ENCODE peak calls at places on chromosomes 1 and 21, in eight cellular contexts. One of them, this sample, is unnamed.

GRCh38 chr21:41373253-41373652 is 11.4 kb downstream of the MX2 start:
- DNase-seq in esophagus squamous epithelium: no peak
- DNase-seq in GM06990: no peak
- DNase-seq in tibial nerve: no peak
- DNase-seq in tibial artery: no peak
- DNase-seq in body of pancreas: no peak
- DNase-seq in endothelial cell: no peak
- DNase-seq in GM10248: no peak
- DNase-seq in this sample: no peak

GRCh38 chr1:208782186-208782585 is 538.0 kb upstream of the PLXNA2 start:
- DNase-seq in body of pancreas: no peak
- DNase-seq in GM06990: no peak
- DNase-seq in GM10248: no peak
- DNase-seq in esophagus squamous epithelium: no peak
- DNase-seq in tibial artery: no peak
- DNase-seq in tibial nerve: no peak
- DNase-seq in endothelial cell: no peak
- DNase-seq in this sample: no peak

GRCh38 chr1:227994632-227995300 is 12.0 kb upstream of the WNT3A start:
- DNase-seq in endothelial cell: no peak
- DNase-seq in GM10248: no peak
- DNase-seq in esophagus squamous epithelium: no peak
- DNase-seq in tibial artery: no peak
- DNase-seq in body of pancreas: no peak
- DNase-seq in tibial nerve: no peak
- DNase-seq in GM06990: no peak
- DNase-seq in this sample: no peak

GRCh38 chr1:228487336-228488106 is at the start of gene RNF187:
- DNase-seq in endothelial cell: peak
- DNase-seq in tibial artery: peak
- DNase-seq in esophagus squamous epithelium: no peak
- DNase-seq in GM06990: no peak
- DNase-seq in body of pancreas: peak
- DNase-seq in tibial nerve: peak
- DNase-seq in GM10248: peak
- DNase-seq in this sample: peak

GRCh38 chr21:28832715-28833061 is 160.0 kb downstream of the LTN1 start:
- DNase-seq in esophagus squamous epithelium: no peak
- DNase-seq in GM10248: no peak
- DNase-seq in body of pancreas: no peak
- DNase-seq in endothelial cell: no peak
- DNase-seq in GM06990: no peak
- DNase-seq in tibial nerve: no peak
- DNase-seq in tibial artery: no peak
- DNase-seq in this sample: no peak

GRCh38 chr21:26116456-26117011 is 54.0 kb downstream of the APP start:
- DNase-seq in tibial nerve: no peak
- DNase-seq in GM10248: no peak
- DNase-seq in tibial artery: no peak
- DNase-seq in esophagus squamous epithelium: no peak
- DNase-seq in endothelial cell: no peak
- DNase-seq in body of pancreas: peak
- DNase-seq in GM06990: no peak
- DNase-seq in this sample: no peak

GRCh38 chr1:222283147-222283768 is 264.6 kb downstream of the HHIPL2 start:
- DNase-seq in esophagus squamous epithelium: no peak
- DNase-seq in endothelial cell: no peak
- DNase-seq in tibial artery: no peak
- DNase-seq in GM10248: no peak
- DNase-seq in GM06990: no peak
- DNase-seq in tibial nerve: no peak
- DNase-seq in body of pancreas: no peak
- DNase-seq in this sample: no peak

GRCh38 chr1:165900576-165901380 is 73.4 kb downstream of the UCK2 start:
- DNase-seq in GM10248: no peak
- DNase-seq in endothelial cell: no peak
- DNase-seq in tibial nerve: no peak
- DNase-seq in tibial artery: peak
- DNase-seq in body of pancreas: peak
- DNase-seq in esophagus squamous epithelium: no peak
- DNase-seq in GM06990: no peak
- DNase-seq in this sample: peak

DNA sequence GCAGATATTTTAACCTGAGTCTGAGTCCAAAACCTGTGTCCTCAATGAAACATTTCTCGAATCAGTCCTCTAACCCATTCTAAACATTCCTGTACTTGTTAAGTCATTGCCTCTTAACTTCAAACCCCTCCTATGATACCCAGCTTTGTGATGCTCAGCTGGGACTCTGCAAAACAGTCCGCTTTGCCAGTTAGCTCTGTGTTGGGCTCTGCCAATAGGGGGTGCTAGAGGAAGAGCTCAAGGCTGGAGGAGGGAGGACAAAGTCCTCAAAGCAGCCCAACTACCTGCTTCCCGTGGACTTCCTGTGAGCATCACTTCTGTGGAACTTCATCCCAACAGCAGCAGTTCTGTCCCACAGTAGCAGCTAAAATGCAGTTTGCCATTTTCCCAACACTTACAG is 38.1 kb upstream of the SYT14 start:
- DNase-seq in GM06990: no peak
- DNase-seq in body of pancreas: no peak
- DNase-seq in esophagus squamous epithelium: no peak
- DNase-seq in GM10248: peak
- DNase-seq in endothelial cell: peak
- DNase-seq in tibial nerve: no peak
- DNase-seq in tibial artery: no peak
- DNase-seq in this sample: peak
- TF ChIP-seq CTCF in GM06990: peak
- TF ChIP-seq CTCF in body of pancreas: no peak
- TF ChIP-seq CTCF in esophagus squamous epithelium: no peak
- TF ChIP-seq CTCF in GM10248: peak
- TF ChIP-seq CTCF in endothelial cell: peak
- TF ChIP-seq CTCF in tibial nerve: no peak
- TF ChIP-seq CTCF in tibial artery: no peak
- TF ChIP-seq CTCF in this sample: peak

DNA sequence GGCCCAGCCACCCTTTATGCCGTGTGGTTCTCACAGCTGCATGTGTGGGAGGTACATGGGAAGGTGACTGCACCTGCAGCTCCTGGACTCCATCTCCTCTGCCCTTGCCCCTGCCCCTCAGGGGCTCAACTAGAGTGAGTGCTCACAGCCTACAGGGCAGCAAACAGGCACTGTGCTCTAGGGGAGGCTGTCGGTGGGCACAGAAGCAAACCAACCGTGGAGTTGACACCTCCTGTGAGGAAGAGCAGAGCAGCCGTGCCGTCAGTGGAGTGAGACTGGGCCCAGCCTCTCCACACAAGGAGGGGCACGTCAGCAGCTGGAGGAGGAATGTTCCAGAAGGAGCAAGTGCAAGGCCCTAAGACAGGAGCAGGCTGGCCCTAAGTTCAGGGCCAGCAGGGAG is 32.7 kb downstream of the BMP8A start:
- DNase-seq in tibial artery: no peak
- DNase-seq in body of pancreas: no peak
- DNase-seq in GM10248: no peak
- DNase-seq in esophagus squamous epithelium: no peak
- DNase-seq in GM06990: no peak
- DNase-seq in tibial nerve: no peak
- DNase-seq in endothelial cell: no peak
- DNase-seq in this sample: no peak
- TF ChIP-seq CTCF in tibial artery: no peak
- TF ChIP-seq CTCF in body of pancreas: no peak
- TF ChIP-seq CTCF in GM10248: no peak
- TF ChIP-seq CTCF in esophagus squamous epithelium: no peak
- TF ChIP-seq CTCF in GM06990: no peak
- TF ChIP-seq CTCF in tibial nerve: no peak
- TF ChIP-seq CTCF in endothelial cell: no peak
- TF ChIP-seq CTCF in this sample: no peak

GRCh38 chr1:152941037-152941700 is 5.8 kb upstream of the SPRR5 start:
- DNase-seq in GM06990: no peak
- DNase-seq in endothelial cell: no peak
- DNase-seq in tibial nerve: no peak
- DNase-seq in esophagus squamous epithelium: no peak
- DNase-seq in tibial artery: no peak
- DNase-seq in GM10248: no peak
- DNase-seq in body of pancreas: no peak
- DNase-seq in this sample: no peak
- TF ChIP-seq CTCF in GM06990: peak
- TF ChIP-seq CTCF in endothelial cell: no peak
- TF ChIP-seq CTCF in tibial nerve: no peak
- TF ChIP-seq CTCF in esophagus squamous epithelium: no peak
- TF ChIP-seq CTCF in tibial artery: no peak
- TF ChIP-seq CTCF in GM10248: no peak
- TF ChIP-seq CTCF in body of pancreas: no peak
- TF ChIP-seq CTCF in this sample: no peak

GRCh38 chr1:161201828-161202712 is at the start of gene NDUFS2:
- DNase-seq in tibial artery: peak
- DNase-seq in esophagus squamous epithelium: peak
- DNase-seq in GM06990: peak
- DNase-seq in tibial nerve: peak
- DNase-seq in endothelial cell: peak
- DNase-seq in GM10248: peak
- DNase-seq in body of pancreas: peak
- DNase-seq in this sample: peak
- TF ChIP-seq CTCF in tibial artery: no peak
- TF ChIP-seq CTCF in esophagus squamous epithelium: no peak
- TF ChIP-seq CTCF in GM06990: peak
- TF ChIP-seq CTCF in tibial nerve: no peak
- TF ChIP-seq CTCF in endothelial cell: no peak
- TF ChIP-seq CTCF in GM10248: peak
- TF ChIP-seq CTCF in body of pancreas: no peak
- TF ChIP-seq CTCF in this sample: peak

GRCh38 chr21:38834725-38835124 is 29.0 kb downstream of the ETS2 start:
- DNase-seq in GM06990: no peak
- DNase-seq in body of pancreas: no peak
- DNase-seq in GM10248: no peak
- DNase-seq in tibial nerve: no peak
- DNase-seq in tibial artery: no peak
- DNase-seq in endothelial cell: no peak
- DNase-seq in esophagus squamous epithelium: no peak
- DNase-seq in this sample: no peak

GRCh38 chr21:38831526-38832467 is 26.1 kb downstream of the ETS2 start:
- DNase-seq in GM06990: peak
- DNase-seq in tibial artery: peak
- DNase-seq in GM10248: peak
- DNase-seq in body of pancreas: peak
- DNase-seq in tibial nerve: peak
- DNase-seq in esophagus squamous epithelium: no peak
- DNase-seq in endothelial cell: no peak
- DNase-seq in this sample: no peak

GRCh38 chr21:38832664-38833063 is 26.9 kb downstream of the ETS2 start:
- DNase-seq in body of pancreas: no peak
- DNase-seq in GM06990: no peak
- DNase-seq in tibial nerve: no peak
- DNase-seq in tibial artery: no peak
- DNase-seq in endothelial cell: no peak
- DNase-seq in esophagus squamous epithelium: no peak
- DNase-seq in GM10248: no peak
- DNase-seq in this sample: no peak

GRCh38 chr21:38830667-38831525 is 25.2 kb downstream of the ETS2 start:
- DNase-seq in GM06990: no peak
- DNase-seq in tibial nerve: no peak
- DNase-seq in GM10248: peak
- DNase-seq in esophagus squamous epithelium: no peak
- DNase-seq in endothelial cell: no peak
- DNase-seq in body of pancreas: no peak
- DNase-seq in tibial artery: no peak
- DNase-seq in this sample: no peak

GRCh38 chr21:38833122-38833521 is 27.4 kb downstream of the ETS2 start:
- DNase-seq in GM06990: no peak
- DNase-seq in body of pancreas: no peak
- DNase-seq in GM10248: no peak
- DNase-seq in tibial nerve: no peak
- DNase-seq in endothelial cell: no peak
- DNase-seq in esophagus squamous epithelium: no peak
- DNase-seq in tibial artery: no peak
- DNase-seq in this sample: no peak
- TF ChIP-seq CTCF in GM06990: no peak
- TF ChIP-seq CTCF in body of pancreas: no peak
- TF ChIP-seq CTCF in GM10248: no peak
- TF ChIP-seq CTCF in tibial nerve: no peak
- TF ChIP-seq CTCF in endothelial cell: no peak
- TF ChIP-seq CTCF in esophagus squamous epithelium: no peak
- TF ChIP-seq CTCF in tibial artery: no peak
- TF ChIP-seq CTCF in this sample: no peak